ENCODE peak calls at places on chromosomes 5 and 9, in five cellular contexts. One of them, this sample, is unnamed.

GRCh38 chr5:151580858-151581257 is 10.3 kb downstream of the FAT2 start:
- DNase-seq in substantia nigra: no peak
- DNase-seq in adipocyte: no peak
- DNase-seq in PC-3: no peak
- DNase-seq in CD8-positive, alpha-beta T cell: no peak
- DNase-seq in this sample: no peak

GRCh38 chr9:71655778-71656177 is 112.5 kb downstream of the CEMIP2 start:
- DNase-seq in substantia nigra: no peak
- DNase-seq in adipocyte: no peak
- DNase-seq in PC-3: no peak
- DNase-seq in CD8-positive, alpha-beta T cell: no peak
- DNase-seq in this sample: no peak

GRCh38 chr5:162882629-162883028 is 554.8 kb upstream of the CCNG1 start:
- DNase-seq in substantia nigra: no peak
- DNase-seq in adipocyte: no peak
- DNase-seq in PC-3: no peak
- DNase-seq in CD8-positive, alpha-beta T cell: no peak
- DNase-seq in this sample: no peak

GRCh38 chr9:134371731-134372130 is 45.5 kb downstream of the RXRA start:
- DNase-seq in substantia nigra: no peak
- DNase-seq in adipocyte: no peak
- DNase-seq in PC-3: no peak
- DNase-seq in CD8-positive, alpha-beta T cell: no peak
- DNase-seq in this sample: no peak

GRCh38 chr9:128972956-128973355 is 25.5 kb downstream of the NUP188 start:
- DNase-seq in substantia nigra: no peak
- DNase-seq in adipocyte: peak
- DNase-seq in PC-3: peak
- DNase-seq in CD8-positive, alpha-beta T cell: no peak
- DNase-seq in this sample: peak

GRCh38 chr9:77464591-77465125 is 183.5 kb downstream of the GNA14 start:
- DNase-seq in substantia nigra: no peak
- DNase-seq in adipocyte: no peak
- DNase-seq in PC-3: no peak
- DNase-seq in CD8-positive, alpha-beta T cell: no peak
- DNase-seq in this sample: no peak

GRCh38 chr9:113720495-113720894 is 155.6 kb upstream of the ZNF618 start:
- DNase-seq in substantia nigra: no peak
- DNase-seq in adipocyte: no peak
- DNase-seq in PC-3: no peak
- DNase-seq in CD8-positive, alpha-beta T cell: no peak
- DNase-seq in this sample: no peak

GRCh38 chr9:136363606-136364368 is at the start of gene DNLZ:
- DNase-seq in substantia nigra: peak
- DNase-seq in adipocyte: peak
- DNase-seq in PC-3: peak
- DNase-seq in CD8-positive, alpha-beta T cell: peak
- DNase-seq in this sample: no peak

GRCh38 chr9:77384406-77384805 is 207.1 kb downstream of the VPS13A start:
- DNase-seq in substantia nigra: no peak
- DNase-seq in adipocyte: peak
- DNase-seq in PC-3: peak
- DNase-seq in CD8-positive, alpha-beta T cell: no peak
- DNase-seq in this sample: no peak

GRCh38 chr9:119322137-119322695 is 47.0 kb downstream of the BRINP1 start:
- DNase-seq in substantia nigra: no peak
- DNase-seq in adipocyte: no peak
- DNase-seq in PC-3: no peak
- DNase-seq in CD8-positive, alpha-beta T cell: no peak
- DNase-seq in this sample: no peak

GRCh38 chr5:6684075-6684474 is 29.2 kb upstream of the TENT4A start:
- DNase-seq in substantia nigra: no peak
- DNase-seq in adipocyte: no peak
- DNase-seq in PC-3: no peak
- DNase-seq in CD8-positive, alpha-beta T cell: no peak
- DNase-seq in this sample: no peak

GRCh38 chr9:76592105-76593010 is 133.4 kb downstream of the GCNT1 start:
- DNase-seq in substantia nigra: no peak
- DNase-seq in adipocyte: peak
- DNase-seq in PC-3: no peak
- DNase-seq in CD8-positive, alpha-beta T cell: no peak
- DNase-seq in this sample: no peak